ENCODE peak calls at places on chromosomes 12 and 14, in four cellular contexts. N, C, I and A are unnamed samples.
A peak's percentile ranks its signal among the peaks of the same experiment; 100 is the strongest.

GRCh38 chr12:27003421-27004311 is 10.5 kb downstream of the TM7SF3 start:
- DNase-seq in I (no peak), C (no peak), N (no peak), A (no peak)

GRCh38 chr12:69898236-69898635 is 73.2 kb downstream of the MYRFL start:
- DNase-seq in I (no peak), N (no peak), C (no peak), A (peak; percentile 84)

GRCh38 chr12:132601171-132601883 is 9.1 kb downstream of the LRCOL1 start:
- DNase-seq in N (no peak), I (no peak), C (no peak), A (no peak)

GRCh38 chr12:57208116-57208945 is 8.3 kb upstream of the NXPH4 start:
- DNase-seq in N (no peak), C (no peak), I (no peak), A (no peak)

GRCh38 chr14:84998216-84998615 is 531.7 kb upstream of the FLRT2 start:
- DNase-seq in I (no peak), C (no peak), N (no peak), A (no peak)

GRCh38 chr14:104967414-104968152 is 10.6 kb downstream of the AHNAK2 start:
- DNase-seq in N (no peak), C (peak; percentile 71), I (no peak), A (peak; percentile 40)

GRCh38 chr14:65462411-65462810 is 49.9 kb downstream of the FUT8 start:
- DNase-seq in I (no peak), N (peak; percentile 14), C (no peak), A (peak; percentile 79)

GRCh38 chr12:43824207-43824775 is 11.6 kb upstream of the TMEM117 start:
- DNase-seq in I (no peak), C (no peak), N (no peak), A (no peak)

GRCh38 chr12:117486840-117487659 is 125.6 kb upstream of the NOS1 start:
- DNase-seq in C (peak; percentile 24), N (no peak), I (no peak), A (no peak)

GRCh38 chr12:45878630-45879255 is 111.6 kb downstream of the SCAF11 start:
- DNase-seq in N (no peak), I (peak; percentile 4), C (no peak), A (peak; percentile 36)

GRCh38 chr12:12007001-12007712 is 63.6 kb upstream of the BCL2L14 start:
- DNase-seq in N (no peak), C (no peak), I (no peak), A (peak; percentile 27)

GRCh38 chr12:89080797-89081470 is 271.4 kb downstream of the DUSP6 start:
- DNase-seq in I (no peak), C (no peak), N (no peak), A (peak; percentile 30)